ENCODE peak calls at places on chromosome 13, in eight cellular contexts. L is amniotic stem cell; G is GM18507; F is heart right ventricle; S is stimulated activated CD4-positive, alpha-beta T cell treated with anti-CD3 and anti-CD28 coated beads, Interleukin-2, amount 100 ng/mL, for 48 hours; P is CD8-positive, alpha-beta T cell; Y is NCI-H748 treated with DMSO at 0.1 percent for 48 hours; V is neuronal stem cell. H is an unnamed sample.

GRCh38 chr13:40402931-40403412 is 263.5 kb downstream of the FOXO1 start:
- DNase-seq in F (no peak), V (no peak), Y (no peak), P (no peak), S (no peak), L (no peak), G (no peak), H (no peak)

GRCh38 chr13:24931450-24932217 is 164.3 kb upstream of the PABPC3 start:
- DNase-seq in S (no peak), V (peak), F (no peak), G (no peak), P (no peak), Y (no peak), L (no peak), H (no peak)

GRCh38 chr13:76470991-76471390 is 415.2 kb downstream of the KCTD12 start:
- DNase-seq in F (no peak), Y (no peak), G (no peak), L (no peak), S (no peak), V (no peak), P (no peak), H (no peak)

GRCh38 chr13:81639984-81640582 is 1299.2 kb upstream of the SPRY2 start:
- DNase-seq in G (no peak), P (no peak), Y (peak), V (no peak), S (no peak), F (no peak), L (no peak), H (peak)

GRCh38 chr13:101970339-101970738 is 431.5 kb downstream of the FGF14 start:
- DNase-seq in G (no peak), F (no peak), S (no peak), P (no peak), L (no peak), Y (no peak), V (no peak), H (no peak)

GRCh38 chr13:112943309-112944125 is 25.5 kb upstream of the MCF2L start:
- DNase-seq in P (no peak), L (no peak), F (peak), Y (no peak), S (peak), V (peak), G (no peak), H (no peak)

GRCh38 chr13:74891610-74892009 is 590.4 kb downstream of the TBC1D4 start:
- DNase-seq in L (no peak), V (no peak), G (no peak), P (no peak), S (no peak), Y (peak), F (no peak), H (no peak)

GRCh38 chr13:97539651-97540230 is 105.8 kb downstream of the RAP2A start:
- DNase-seq in P (no peak), G (no peak), V (no peak), L (no peak), F (no peak), S (no peak), Y (no peak), H (no peak)

H was measured in SW 1271.